ENCODE peak calls at places on chromosomes 5 and 9, in ten cellular contexts. T is anterior cingulate cortex; O is ELR; D is naive B cell; R is astrocyte; B is fibroblast of villous mesenchyme; E is neuronal stem cell; L is endothelial cell of umbilical vein; J is sigmoid colon; I is stimulated activated naive CD4-positive, alpha-beta T cell. N is an unnamed sample.

GRCh38 chr5:157187046-157187754 is 6.6 kb downstream of the ITK start:
- DNase-seq in T (no peak), O (no peak), D (no peak), R (no peak), B (no peak), E (no peak), L (no peak), J (no peak), I (no peak), N (no peak)

GRCh38 chr9:33265211-33265885 is 499 bp downstream of the CHMP5 start:
- DNase-seq in T (no peak), O (peak), D (no peak), R (no peak), B (peak), E (no peak), L (no peak), J (peak), I (no peak), N (no peak)

GRCh38 chr9:127846451-127847154 is 7.9 kb downstream of the ENG start:
- DNase-seq in T (no peak), O (no peak), D (no peak), R (peak), B (peak), E (no peak), L (peak), J (no peak), I (no peak), N (no peak)

GRCh38 chr5:159317849-159318248 is 12.4 kb downstream of the IL12B start:
- DNase-seq in T (no peak), O (no peak), D (no peak), R (no peak), B (no peak), E (no peak), L (no peak), J (no peak), I (no peak), N (no peak)

GRCh38 chr5:136028782-136029742 is at the start of gene TGFBI:
- DNase-seq in T (peak), O (peak), D (no peak), R (no peak), B (peak), E (peak), L (peak), J (peak), I (no peak), N (no peak)

GRCh38 chr5:154478224-154478565 is at the start of gene HAND1:
- DNase-seq in T (no peak), O (peak), D (no peak), R (no peak), B (no peak), E (peak), L (peak), J (peak), I (no peak), N (peak)

GRCh38 chr9:93944011-93944410 is 11.1 kb downstream of the BARX1 start:
- DNase-seq in T (no peak), O (no peak), D (no peak), R (no peak), B (no peak), E (no peak), L (no peak), J (no peak), I (no peak), N (no peak)

GRCh38 chr9:80605793-80606192 is 1034.0 kb downstream of the TLE4 start:
- DNase-seq in T (no peak), O (no peak), D (no peak), R (peak), B (no peak), E (no peak), L (no peak), J (no peak), I (no peak), N (no peak)

GRCh38 chr5:144421411-144421810 is 250.7 kb downstream of the KCTD16 start:
- DNase-seq in T (no peak), O (no peak), D (no peak), R (peak), B (no peak), E (no peak), L (no peak), J (no peak), I (no peak), N (no peak)

GRCh38 chr5:173290477-173291131 is 37.6 kb downstream of the STC2 start:
- DNase-seq in T (no peak), O (no peak), D (no peak), R (no peak), B (peak), E (no peak), L (no peak), J (peak), I (no peak), N (no peak)

GRCh38 chr9:125993423-125993935 is 246.3 kb downstream of the PBX3 start:
- DNase-seq in T (no peak), O (no peak), D (no peak), R (no peak), B (no peak), E (no peak), L (no peak), J (peak), I (no peak), N (peak)

GRCh38 chr5:168683247-168683926 is 104.2 kb upstream of the PANK3 start:
- DNase-seq in T (no peak), O (no peak), D (no peak), R (no peak), B (no peak), E (no peak), L (no peak), J (no peak), I (peak), N (no peak)

GRCh38 chr9:20622330-20623020 is at the start of gene MLLT3:
- DNase-seq in T (peak), O (peak), D (peak), R (peak), B (peak), E (peak), L (peak), J (peak), I (peak), N (peak)

GRCh38 chr5:82396871-82397514 is 118.8 kb upstream of the RPS23 start:
- DNase-seq in T (no peak), O (peak), D (no peak), R (peak), B (peak), E (no peak), L (peak), J (peak), I (no peak), N (peak)

GRCh38 chr5:142426129-142426641 is 101.4 kb upstream of the SPRY4 start:
- DNase-seq in T (no peak), O (no peak), D (no peak), R (peak), B (no peak), E (no peak), L (peak), J (peak), I (no peak), N (no peak)

GRCh38 chr5:134029156-134029555 is 24.4 kb upstream of the VDAC1 start:
- DNase-seq in T (no peak), O (peak), D (no peak), R (peak), B (peak), E (no peak), L (no peak), J (no peak), I (no peak), N (no peak)

GRCh38 chr5:28862860-28863196 is 1824.4 kb upstream of the CDH9 start:
- DNase-seq in T (no peak), O (no peak), D (no peak), R (no peak), B (no peak), E (no peak), L (no peak), J (no peak), I (no peak), N (no peak)

GRCh38 chr5:176610430-176610763 is 441 bp upstream of the GPRIN1 start:
- DNase-seq in T (no peak), O (no peak), D (no peak), R (no peak), B (no peak), E (no peak), L (no peak), J (no peak), I (no peak), N (peak)

GRCh38 chr9:133991964-133992779 is at the start of gene VAV2:
- DNase-seq in T (no peak), O (peak), D (peak), R (no peak), B (peak), E (peak), L (peak), J (peak), I (no peak), N (peak)

GRCh38 chr9:63728287-63728686 is 1556.7 kb downstream of the FOXD4L5 start:
- DNase-seq in T (no peak), O (no peak), D (no peak), R (no peak), B (no peak), E (no peak), L (no peak), J (no peak), I (no peak), N (no peak)

N was measured in HEK293T.